ENCODE peak calls at places on chromosomes 4 and X, in seven cellular contexts. H is pancreas, Y is iris pigment epithelial cell, X is lung, W is osteocyte, L is neural crest cell, T is NCI-H82. S is an unnamed sample.

GRCh38 chr4:74203467-74203866 is 45.5 kb downstream of the MTHFD2L start:
- DNase-seq in X (no peak), W (no peak), Y (no peak), T (no peak), H (no peak), L (no peak), S (no peak)

GRCh38 chr4:154416183-154416543 is 75.4 kb downstream of the DCHS2 start:
- DNase-seq in W (no peak), X (no peak), Y (no peak), H (no peak), T (peak; percentile 22), L (peak; percentile 38), S (no peak)

GRCh38 chrX:10393899-10394298 is 226.5 kb downstream of the MID1 start:
- DNase-seq in L (no peak), X (no peak), Y (no peak), W (no peak), H (no peak), T (no peak), S (peak; percentile 68)

GRCh38 chrX:43962636-43963035 is 10.6 kb downstream of the NDP start:
- DNase-seq in W (no peak), L (no peak), X (no peak), Y (no peak), T (no peak), H (no peak), S (no peak)

GRCh38 chr4:40980318-40980883 is 230.6 kb downstream of the NSUN7 start:
- DNase-seq in W (no peak), H (no peak), Y (no peak), T (peak; percentile 53), L (no peak), X (no peak), S (peak; percentile 62)

GRCh38 chr4:7754565-7755262 is 184.9 kb downstream of the AFAP1 start:
- DNase-seq in T (no peak), L (no peak), Y (no peak), H (no peak), W (no peak), X (no peak), S (no peak)

GRCh38 chr4:15771419-15772058 is 6.6 kb upstream of the CD38 start:
- DNase-seq in W (no peak), H (no peak), T (no peak), L (no peak), Y (no peak), X (no peak), S (no peak)

GRCh38 chr4:108400309-108400708 is 220.1 kb upstream of the RPL34 start:
- DNase-seq in T (no peak), L (no peak), W (no peak), Y (no peak), X (no peak), H (no peak), S (no peak)

S was measured in PC-3.